ENCODE peak calls at places on chromosome 3, in five cellular contexts. M, U, C, S and J are unnamed samples.

GRCh38 chr3:57864853-57865252 is 108.7 kb downstream of the SLMAP start:
- DNase-seq in U (no peak), C (no peak), M (no peak), S (no peak), J (no peak)

GRCh38 chr3:120144267-120144666 is 50.0 kb upstream of the GSK3B start:
- DNase-seq in U (no peak), S (no peak), C (peak; percentile 82), M (no peak), J (no peak)

GRCh38 chr3:191382661-191383060 is 52.3 kb upstream of the UTS2B start:
- DNase-seq in C (no peak), S (no peak), M (no peak), U (no peak), J (no peak)

GRCh38 chr3:9346141-9346540 is 16.7 kb upstream of the THUMPD3 start:
- DNase-seq in M (no peak), S (no peak), C (no peak), U (no peak), J (no peak)

GRCh38 chr3:180776433-180776832 is 97.1 kb upstream of the CCDC39 start:
- DNase-seq in M (no peak), S (no peak), U (no peak), C (no peak), J (no peak)

GRCh38 chr3:53051929-53052328 is 6.1 kb upstream of the SFMBT1 start:
- DNase-seq in S (no peak), M (peak; percentile 28), U (no peak), C (no peak), J (no peak)

GRCh38 chr3:100850721-100851120 is 141.4 kb downstream of the TFG start:
- DNase-seq in M (no peak), U (no peak), C (no peak), S (no peak), J (no peak)

GRCh38 chr3:153051427-153052095 is 110.5 kb upstream of the RAP2B start:
- DNase-seq in S (peak; percentile 17), M (no peak), U (no peak), C (peak; percentile 88), J (no peak)

GRCh38 chr3:27591811-27592210 is 107.6 kb upstream of the SLC4A7 start:
- DNase-seq in S (no peak), C (no peak), M (no peak), U (no peak), J (no peak)

GRCh38 chr3:76044601-76045600 is 259.6 kb upstream of the ZNF717 start:
- DNase-seq in S (peak; percentile 17), U (no peak), C (no peak), M (no peak), J (no peak)

GRCh38 chr3:131840151-131840797 is 194.5 kb downstream of the CPNE4 start:
- DNase-seq in C (no peak), U (no peak), S (no peak), M (no peak), J (no peak)

GRCh38 chr3:43736558-43736995 is 45.8 kb downstream of the ABHD5 start:
- DNase-seq in S (no peak), M (no peak), C (peak; percentile 77), U (no peak), J (no peak)

GRCh38 chr3:175149675-175150074 is 290.5 kb downstream of the NAALADL2 start:
- DNase-seq in U (peak; percentile 99), S (peak; percentile 18), C (no peak), M (peak; percentile 99), J (peak; percentile 99)

GRCh38 chr3:65107174-65107573 is 419.4 kb upstream of the ADAMTS9 start:
- DNase-seq in M (no peak), C (peak; percentile 54), S (no peak), U (no peak), J (no peak)

GRCh38 chr3:159902531-159903314 is 85.9 kb upstream of the IL12A start:
- DNase-seq in M (no peak), S (no peak), U (no peak), C (no peak), J (no peak)

GRCh38 chr3:196499807-196500524 is 3.6 kb downstream of the RNF168 start:
- DNase-seq in U (no peak), S (no peak), M (no peak), C (no peak), J (no peak)

GRCh38 chr3:90036931-90037330 is 929.5 kb downstream of the EPHA3 start:
- DNase-seq in U (no peak), C (no peak), S (no peak), M (no peak), J (no peak)

GRCh38 chr3:22922317-22922716 is 280.8 kb upstream of the UBE2E2 start:
- DNase-seq in M (no peak), S (no peak), U (no peak), C (no peak), J (no peak)

GRCh38 chr3:190521998-190522397 is 8.1 kb downstream of the IL1RAP start:
- DNase-seq in M (no peak), U (no peak), C (no peak), S (no peak), J (no peak)

GRCh38 chr3:52361893-52362292 is 45.8 kb downstream of the DNAH1 start:
- DNase-seq in U (no peak), S (no peak), C (no peak), M (no peak), J (no peak)

GRCh38 chr3:168047190-168047795 is 48.4 kb downstream of the GOLIM4 start:
- DNase-seq in C (peak; percentile 28), M (peak; percentile 88), S (no peak), U (peak; percentile 83), J (peak; percentile 75)

GRCh38 chr3:37144806-37145205 is 29.6 kb downstream of the LRRFIP2 start:
- DNase-seq in S (no peak), U (peak; percentile 62), C (no peak), M (no peak), J (no peak)

GRCh38 chr3:48847053-48847585 is 555 bp downstream of the PRKAR2A start:
- DNase-seq in C (peak; percentile 34), M (peak; percentile 62), S (peak; percentile 71), U (peak; percentile 78), J (peak; percentile 62)

GRCh38 chr3:58531956-58532355 is 5.0 kb downstream of the ACOX2 start:
- DNase-seq in M (no peak), C (no peak), S (no peak), U (no peak), J (no peak)

GRCh38 chr3:122239112-122239511 is 55.6 kb downstream of the CASR start:
- DNase-seq in C (no peak), S (no peak), M (no peak), U (no peak), J (no peak)